ENCODE peak calls at places on chromosome 11, in five cellular contexts. One of them, this sample, is unnamed.

GRCh38 chr11:85974126-85974525 is 94.8 kb downstream of the PICALM start:
- DNase-seq in OCI-LY7: no peak
- DNase-seq in neuronal stem cell: no peak
- DNase-seq in SK-N-SH: no peak
- DNase-seq in fibroblast of lung: peak
- DNase-seq in this sample: no peak

GRCh38 chr11:72972541-72973128 is 158.4 kb downstream of the ATG16L2 start:
- DNase-seq in OCI-LY7: no peak
- DNase-seq in SK-N-SH: no peak
- DNase-seq in neuronal stem cell: no peak
- DNase-seq in fibroblast of lung: peak
- DNase-seq in this sample: no peak

GRCh38 chr11:58616594-58616993 is 5.9 kb upstream of the CNTF start:
- DNase-seq in fibroblast of lung: peak
- DNase-seq in OCI-LY7: no peak
- DNase-seq in SK-N-SH: no peak
- DNase-seq in neuronal stem cell: no peak
- DNase-seq in this sample: no peak

GRCh38 chr11:16117989-16118810 is 238.1 kb downstream of the SOX6 start:
- DNase-seq in OCI-LY7: no peak
- DNase-seq in neuronal stem cell: no peak
- DNase-seq in fibroblast of lung: no peak
- DNase-seq in SK-N-SH: no peak
- DNase-seq in this sample: no peak

GRCh38 chr11:44944181-44944852 is 6.4 kb downstream of the TP53I11 start:
- DNase-seq in SK-N-SH: no peak
- DNase-seq in neuronal stem cell: no peak
- DNase-seq in fibroblast of lung: no peak
- DNase-seq in OCI-LY7: no peak
- DNase-seq in this sample: peak

GRCh38 chr11:111308140-111308539 is 9.8 kb downstream of the POU2AF3 start:
- DNase-seq in SK-N-SH: no peak
- DNase-seq in fibroblast of lung: peak
- DNase-seq in neuronal stem cell: no peak
- DNase-seq in OCI-LY7: no peak
- DNase-seq in this sample: no peak

GRCh38 chr11:93814966-93815633 is 31.0 kb downstream of the MED17 start:
- DNase-seq in neuronal stem cell: no peak
- DNase-seq in fibroblast of lung: no peak
- DNase-seq in SK-N-SH: no peak
- DNase-seq in OCI-LY7: no peak
- DNase-seq in this sample: no peak

GRCh38 chr11:2319791-2320481 is 18.1 kb downstream of the TSPAN32 start:
- DNase-seq in neuronal stem cell: no peak
- DNase-seq in OCI-LY7: no peak
- DNase-seq in SK-N-SH: no peak
- DNase-seq in fibroblast of lung: no peak
- DNase-seq in this sample: no peak

GRCh38 chr11:12764187-12764914 is 90.1 kb downstream of the TEAD1 start:
- DNase-seq in neuronal stem cell: no peak
- DNase-seq in fibroblast of lung: no peak
- DNase-seq in SK-N-SH: no peak
- DNase-seq in OCI-LY7: no peak
- DNase-seq in this sample: no peak

DNA sequence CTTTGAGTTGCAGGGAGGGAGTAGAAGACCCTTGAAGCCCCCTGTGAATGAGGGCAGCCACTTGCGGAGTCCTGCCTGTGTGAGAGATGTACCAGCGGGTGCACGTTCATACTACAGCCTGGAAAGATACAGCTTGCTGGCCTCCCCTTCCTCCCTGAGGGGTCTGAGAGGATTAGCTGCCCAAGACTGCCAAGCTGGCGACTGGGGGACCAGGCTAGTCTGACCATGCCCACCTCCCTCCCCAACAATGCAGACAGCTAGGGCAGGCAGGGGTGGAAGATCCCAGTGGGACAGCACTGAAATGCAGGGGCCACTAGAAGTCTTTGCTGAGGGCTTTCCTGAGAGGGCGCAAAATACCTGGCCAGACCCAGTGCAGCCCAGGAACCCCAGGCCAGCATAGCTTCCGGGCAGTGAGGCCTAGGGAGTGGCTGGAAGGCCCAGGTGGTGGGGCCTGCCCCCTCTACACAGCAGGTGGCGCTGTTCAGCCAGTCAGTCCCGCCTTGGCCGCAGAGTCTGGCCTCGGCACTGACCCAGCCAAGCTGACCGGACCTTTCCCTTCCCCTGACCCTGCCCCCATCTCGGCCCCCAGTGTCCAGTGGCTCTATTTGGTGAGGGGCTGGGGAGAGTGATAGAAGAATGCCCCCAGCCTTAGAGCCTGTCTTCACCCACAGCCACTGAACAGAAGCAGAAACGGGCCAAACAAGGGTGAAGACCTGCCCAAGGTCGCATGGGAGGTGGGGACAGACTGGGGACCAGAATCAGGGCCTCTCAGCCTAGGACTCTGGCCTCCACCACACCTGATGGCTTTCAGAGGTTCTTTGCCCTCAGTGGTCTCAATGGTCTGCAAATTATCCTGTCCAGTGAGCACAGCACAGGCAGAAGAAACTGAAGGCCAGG is 4.8 kb upstream of the MYRF start:
- DNase-seq in SK-N-SH: peak
- DNase-seq in fibroblast of lung: peak
- DNase-seq in neuronal stem cell: peak
- DNase-seq in OCI-LY7: peak
- DNase-seq in this sample: peak
- H2AFZ ChIP-seq in SK-N-SH: peak
- H2AFZ ChIP-seq in fibroblast of lung: no peak
- H2AFZ ChIP-seq in neuronal stem cell: peak
- H2AFZ ChIP-seq in OCI-LY7: no peak
- H2AFZ ChIP-seq in this sample: no peak

GRCh38 chr11:26730711-26731460 is 9.0 kb upstream of the SLC5A12 start:
- DNase-seq in OCI-LY7: no peak
- DNase-seq in fibroblast of lung: peak
- DNase-seq in SK-N-SH: peak
- DNase-seq in neuronal stem cell: no peak
- DNase-seq in this sample: no peak
- H2AFZ ChIP-seq in OCI-LY7: no peak
- H2AFZ ChIP-seq in fibroblast of lung: no peak
- H2AFZ ChIP-seq in SK-N-SH: no peak
- H2AFZ ChIP-seq in neuronal stem cell: no peak
- H2AFZ ChIP-seq in this sample: no peak

DNA sequence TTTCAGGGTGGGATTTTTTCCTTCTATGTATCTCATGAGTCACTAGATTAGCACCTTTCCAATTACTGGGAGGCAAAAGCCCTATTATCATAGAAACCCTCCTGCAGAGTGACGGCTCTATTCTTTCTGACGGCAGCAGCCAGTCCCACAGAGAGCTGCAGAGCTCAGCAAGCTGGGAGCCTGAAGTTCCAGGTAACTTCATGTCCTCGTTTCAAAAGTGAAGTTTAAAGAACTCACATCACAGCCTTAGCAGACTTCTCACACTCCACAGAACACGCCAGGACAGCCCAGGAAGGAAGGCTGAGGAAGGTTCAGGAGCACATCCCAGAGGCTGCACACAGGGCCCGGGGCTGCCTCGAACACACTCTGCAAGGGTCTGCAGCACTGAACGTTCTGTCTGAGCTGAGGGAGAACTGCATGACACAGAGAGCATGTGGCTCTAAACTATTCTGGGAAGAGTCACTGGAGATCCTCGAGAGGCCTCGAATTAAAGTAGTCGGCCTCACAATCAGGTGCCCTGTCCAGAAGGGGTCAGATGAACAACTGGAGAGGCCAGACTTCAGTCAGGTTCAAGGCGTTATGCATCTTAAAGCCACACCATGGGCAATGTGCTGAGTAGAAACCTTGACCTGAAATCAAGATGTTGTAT is 104.2 kb upstream of the DRD2 start:
- DNase-seq in neuronal stem cell: no peak
- DNase-seq in OCI-LY7: no peak
- DNase-seq in fibroblast of lung: no peak
- DNase-seq in SK-N-SH: no peak
- DNase-seq in this sample: no peak
- H2AFZ ChIP-seq in neuronal stem cell: peak
- H2AFZ ChIP-seq in OCI-LY7: no peak
- H2AFZ ChIP-seq in fibroblast of lung: no peak
- H2AFZ ChIP-seq in SK-N-SH: no peak
- H2AFZ ChIP-seq in this sample: no peak

DNA sequence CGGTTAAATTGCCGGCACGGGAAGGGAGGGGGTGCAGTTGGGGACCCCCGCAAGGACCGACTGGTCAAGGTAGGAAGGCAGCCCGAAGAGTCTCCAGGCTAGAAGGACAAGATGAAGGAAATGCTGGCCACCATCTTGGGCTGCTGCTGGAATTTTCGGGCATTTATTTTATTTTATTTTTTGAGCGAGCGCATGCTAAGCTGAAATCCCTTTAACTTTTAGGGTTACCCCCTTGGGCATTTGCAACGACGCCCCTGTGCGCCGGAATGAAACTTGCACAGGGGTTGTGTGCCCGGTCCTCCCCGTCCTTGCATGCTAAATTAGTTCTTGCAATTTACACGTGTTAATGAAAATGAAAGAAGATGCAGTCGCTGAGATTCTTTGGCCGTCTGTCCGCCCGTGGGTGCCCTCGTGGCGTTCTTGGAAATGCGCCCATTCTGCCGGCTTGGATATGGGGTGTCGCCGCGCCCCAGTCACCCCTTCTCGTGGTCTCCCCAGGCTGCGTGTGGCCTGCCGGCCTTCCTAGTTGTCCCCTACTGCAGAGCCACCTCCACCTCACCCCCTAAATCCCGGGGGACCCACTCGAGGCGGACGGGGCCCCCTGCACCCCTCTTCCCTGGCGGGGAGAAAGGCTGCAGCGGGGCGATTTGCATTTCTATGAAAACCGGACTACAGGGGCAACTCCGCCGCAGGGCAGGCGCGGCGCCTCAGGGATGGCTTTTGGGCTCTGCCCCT is 529 bp upstream of the CCND1 start:
- DNase-seq in OCI-LY7: no peak
- DNase-seq in neuronal stem cell: no peak
- DNase-seq in fibroblast of lung: peak
- DNase-seq in SK-N-SH: no peak
- DNase-seq in this sample: peak
- H2AFZ ChIP-seq in OCI-LY7: no peak
- H2AFZ ChIP-seq in neuronal stem cell: peak
- H2AFZ ChIP-seq in fibroblast of lung: no peak
- H2AFZ ChIP-seq in SK-N-SH: peak
- H2AFZ ChIP-seq in this sample: no peak

DNA sequence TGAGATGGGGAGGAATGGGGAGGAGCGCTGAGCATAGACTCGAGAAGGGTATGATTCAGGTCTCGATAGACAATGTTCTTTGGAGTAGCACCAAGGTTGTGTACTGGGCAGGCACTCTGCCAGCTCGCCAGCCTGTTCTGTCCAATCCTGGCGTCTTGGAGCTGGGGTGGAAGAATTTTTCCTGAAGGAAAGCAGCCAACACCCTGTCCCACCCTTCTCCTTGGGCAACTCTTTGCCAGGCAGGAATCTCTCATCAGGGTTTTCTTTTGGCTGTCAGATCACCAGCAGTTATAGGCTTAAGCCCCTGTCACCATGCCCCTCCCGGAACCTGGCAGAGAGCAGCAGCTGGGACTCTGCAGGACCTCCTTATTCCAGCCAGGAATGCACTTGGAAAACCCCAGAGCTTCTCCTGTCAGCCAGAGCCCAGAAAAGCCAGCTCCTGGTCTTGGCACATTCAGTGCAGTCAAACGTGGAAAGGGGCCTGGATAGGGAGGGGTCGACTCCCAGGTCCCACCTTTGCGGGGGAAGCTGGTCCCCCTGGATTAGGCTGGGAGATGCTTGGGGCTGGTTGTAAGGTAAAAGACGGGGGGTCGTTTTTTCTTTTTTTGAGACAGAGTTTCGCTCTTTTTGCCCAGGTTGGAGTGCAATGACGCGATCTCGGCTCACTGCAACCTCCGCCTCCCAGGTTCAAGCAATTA is 14.4 kb upstream of the SPTBN2 start:
- DNase-seq in OCI-LY7: no peak
- DNase-seq in fibroblast of lung: no peak
- DNase-seq in neuronal stem cell: no peak
- DNase-seq in SK-N-SH: no peak
- DNase-seq in this sample: no peak
- H2AFZ ChIP-seq in OCI-LY7: no peak
- H2AFZ ChIP-seq in fibroblast of lung: no peak
- H2AFZ ChIP-seq in neuronal stem cell: no peak
- H2AFZ ChIP-seq in SK-N-SH: no peak
- H2AFZ ChIP-seq in this sample: no peak

GRCh38 chr11:35114901-35115687 is 23.9 kb upstream of the CD44 start:
- DNase-seq in neuronal stem cell: no peak
- DNase-seq in SK-N-SH: no peak
- DNase-seq in fibroblast of lung: no peak
- DNase-seq in OCI-LY7: peak
- DNase-seq in this sample: no peak

GRCh38 chr11:35112846-35113105 is 26.2 kb upstream of the CD44 start:
- DNase-seq in SK-N-SH: no peak
- DNase-seq in fibroblast of lung: no peak
- DNase-seq in OCI-LY7: no peak
- DNase-seq in neuronal stem cell: no peak
- DNase-seq in this sample: no peak

GRCh38 chr11:35111171-35112055 is 27.6 kb upstream of the CD44 start:
- DNase-seq in fibroblast of lung: peak
- DNase-seq in SK-N-SH: no peak
- DNase-seq in neuronal stem cell: no peak
- DNase-seq in OCI-LY7: no peak
- DNase-seq in this sample: no peak

GRCh38 chr11:35109827-35110226 is 29.1 kb upstream of the CD44 start:
- DNase-seq in OCI-LY7: no peak
- DNase-seq in fibroblast of lung: no peak
- DNase-seq in SK-N-SH: no peak
- DNase-seq in neuronal stem cell: no peak
- DNase-seq in this sample: no peak

GRCh38 chr11:35112056-35112845 is 26.7 kb upstream of the CD44 start:
- DNase-seq in fibroblast of lung: no peak
- DNase-seq in SK-N-SH: no peak
- DNase-seq in neuronal stem cell: no peak
- DNase-seq in OCI-LY7: no peak
- DNase-seq in this sample: no peak
- H2AFZ ChIP-seq in fibroblast of lung: no peak
- H2AFZ ChIP-seq in SK-N-SH: no peak
- H2AFZ ChIP-seq in neuronal stem cell: no peak
- H2AFZ ChIP-seq in OCI-LY7: no peak
- H2AFZ ChIP-seq in this sample: no peak

GRCh38 chr11:70525006-70525405 is 126.7 kb downstream of the CTTN start:
- DNase-seq in fibroblast of lung: no peak
- DNase-seq in neuronal stem cell: no peak
- DNase-seq in SK-N-SH: peak
- DNase-seq in OCI-LY7: no peak
- DNase-seq in this sample: peak
- H2AFZ ChIP-seq in fibroblast of lung: no peak
- H2AFZ ChIP-seq in neuronal stem cell: no peak
- H2AFZ ChIP-seq in SK-N-SH: no peak
- H2AFZ ChIP-seq in OCI-LY7: no peak
- H2AFZ ChIP-seq in this sample: no peak

GRCh38 chr11:75490221-75491181 is 35.2 kb downstream of the GDPD5 start:
- DNase-seq in neuronal stem cell: no peak
- DNase-seq in OCI-LY7: no peak
- DNase-seq in fibroblast of lung: no peak
- DNase-seq in SK-N-SH: no peak
- DNase-seq in this sample: peak
- H2AFZ ChIP-seq in neuronal stem cell: peak
- H2AFZ ChIP-seq in OCI-LY7: no peak
- H2AFZ ChIP-seq in fibroblast of lung: no peak
- H2AFZ ChIP-seq in SK-N-SH: no peak
- H2AFZ ChIP-seq in this sample: no peak